ENCODE peak calls at places on chromosomes 13 and 19, in nine cellular contexts. One of them, this sample, is unnamed.

GRCh38 chr13:35912841-35913240 is 218.3 kb downstream of the DCLK1 start:
- DNase-seq in T-helper 9 cell: no peak
- DNase-seq in CD4-positive, alpha-beta T cell: no peak
- DNase-seq in anterior cingulate cortex: no peak
- DNase-seq in fibroblast of mammary gland: no peak
- DNase-seq in stimulated activated CD4-positive, alpha-beta T cell treated with anti-CD3 and anti-CD28 coated beads, Interleukin-2, amount 100 ng/mL, for 48 hours: no peak
- DNase-seq in NCI-H1694: no peak
- DNase-seq in NCI-H2171 treated with DMSO at 0.1 percent for 48 hours: no peak
- DNase-seq in left ventricle myocardium inferior: no peak
- DNase-seq in this sample: no peak

GRCh38 chr13:113411216-113412023 is 41.9 kb downstream of the ADPRHL1 start:
- DNase-seq in T-helper 9 cell: no peak
- DNase-seq in CD4-positive, alpha-beta T cell: no peak
- DNase-seq in anterior cingulate cortex: no peak
- DNase-seq in fibroblast of mammary gland: peak; percentile 99
- DNase-seq in stimulated activated CD4-positive, alpha-beta T cell treated with anti-CD3 and anti-CD28 coated beads, Interleukin-2, amount 100 ng/mL, for 48 hours: no peak
- DNase-seq in NCI-H1694: no peak
- DNase-seq in NCI-H2171 treated with DMSO at 0.1 percent for 48 hours: no peak
- DNase-seq in left ventricle myocardium inferior: peak; percentile 79
- DNase-seq in this sample: peak; percentile 89

GRCh38 chr13:112169941-112170822 is 103.2 kb downstream of the SOX1 start:
- DNase-seq in T-helper 9 cell: no peak
- DNase-seq in CD4-positive, alpha-beta T cell: no peak
- DNase-seq in anterior cingulate cortex: no peak
- DNase-seq in fibroblast of mammary gland: no peak
- DNase-seq in stimulated activated CD4-positive, alpha-beta T cell treated with anti-CD3 and anti-CD28 coated beads, Interleukin-2, amount 100 ng/mL, for 48 hours: no peak
- DNase-seq in NCI-H1694: no peak
- DNase-seq in NCI-H2171 treated with DMSO at 0.1 percent for 48 hours: no peak
- DNase-seq in left ventricle myocardium inferior: no peak
- DNase-seq in this sample: no peak

GRCh38 chr13:60645552-60646138 is 248.6 kb downstream of the TDRD3 start:
- DNase-seq in T-helper 9 cell: no peak
- DNase-seq in CD4-positive, alpha-beta T cell: no peak
- DNase-seq in anterior cingulate cortex: no peak
- DNase-seq in fibroblast of mammary gland: no peak
- DNase-seq in stimulated activated CD4-positive, alpha-beta T cell treated with anti-CD3 and anti-CD28 coated beads, Interleukin-2, amount 100 ng/mL, for 48 hours: no peak
- DNase-seq in NCI-H1694: no peak
- DNase-seq in NCI-H2171 treated with DMSO at 0.1 percent for 48 hours: no peak
- DNase-seq in left ventricle myocardium inferior: no peak
- DNase-seq in this sample: no peak

GRCh38 chr19:14514215-14514871 is 3.9 kb downstream of the DNAJB1 start:
- DNase-seq in T-helper 9 cell: no peak
- DNase-seq in CD4-positive, alpha-beta T cell: peak; percentile 50
- DNase-seq in anterior cingulate cortex: no peak
- DNase-seq in fibroblast of mammary gland: no peak
- DNase-seq in stimulated activated CD4-positive, alpha-beta T cell treated with anti-CD3 and anti-CD28 coated beads, Interleukin-2, amount 100 ng/mL, for 48 hours: no peak
- DNase-seq in NCI-H1694: no peak
- DNase-seq in NCI-H2171 treated with DMSO at 0.1 percent for 48 hours: no peak
- DNase-seq in left ventricle myocardium inferior: no peak
- DNase-seq in this sample: no peak

GRCh38 chr13:45048890-45049407 is 59.6 kb downstream of the GPALPP1 start:
- DNase-seq in T-helper 9 cell: no peak
- DNase-seq in CD4-positive, alpha-beta T cell: no peak
- DNase-seq in anterior cingulate cortex: no peak
- DNase-seq in fibroblast of mammary gland: no peak
- DNase-seq in stimulated activated CD4-positive, alpha-beta T cell treated with anti-CD3 and anti-CD28 coated beads, Interleukin-2, amount 100 ng/mL, for 48 hours: no peak
- DNase-seq in NCI-H1694: no peak
- DNase-seq in NCI-H2171 treated with DMSO at 0.1 percent for 48 hours: no peak
- DNase-seq in left ventricle myocardium inferior: no peak
- DNase-seq in this sample: no peak

GRCh38 chr19:35009424-35010415 is 9.6 kb downstream of the GRAMD1A start:
- DNase-seq in T-helper 9 cell: no peak
- DNase-seq in CD4-positive, alpha-beta T cell: no peak
- DNase-seq in anterior cingulate cortex: no peak
- DNase-seq in fibroblast of mammary gland: no peak
- DNase-seq in stimulated activated CD4-positive, alpha-beta T cell treated with anti-CD3 and anti-CD28 coated beads, Interleukin-2, amount 100 ng/mL, for 48 hours: no peak
- DNase-seq in NCI-H1694: no peak
- DNase-seq in NCI-H2171 treated with DMSO at 0.1 percent for 48 hours: no peak
- DNase-seq in left ventricle myocardium inferior: no peak
- DNase-seq in this sample: peak; percentile 75

GRCh38 chr19:17686592-17687042 is 1.5 kb downstream of the UNC13A start:
- DNase-seq in T-helper 9 cell: no peak
- DNase-seq in CD4-positive, alpha-beta T cell: no peak
- DNase-seq in anterior cingulate cortex: no peak
- DNase-seq in fibroblast of mammary gland: no peak
- DNase-seq in stimulated activated CD4-positive, alpha-beta T cell treated with anti-CD3 and anti-CD28 coated beads, Interleukin-2, amount 100 ng/mL, for 48 hours: no peak
- DNase-seq in NCI-H1694: no peak
- DNase-seq in NCI-H2171 treated with DMSO at 0.1 percent for 48 hours: peak; percentile 24
- DNase-seq in left ventricle myocardium inferior: peak; percentile 41
- DNase-seq in this sample: no peak

GRCh38 chr13:59906413-59907027 is 257.2 kb downstream of the DIAPH3 start:
- DNase-seq in T-helper 9 cell: no peak
- DNase-seq in CD4-positive, alpha-beta T cell: no peak
- DNase-seq in anterior cingulate cortex: no peak
- DNase-seq in fibroblast of mammary gland: peak; percentile 60
- DNase-seq in stimulated activated CD4-positive, alpha-beta T cell treated with anti-CD3 and anti-CD28 coated beads, Interleukin-2, amount 100 ng/mL, for 48 hours: no peak
- DNase-seq in NCI-H1694: peak; percentile 2
- DNase-seq in NCI-H2171 treated with DMSO at 0.1 percent for 48 hours: peak; percentile 65
- DNase-seq in left ventricle myocardium inferior: no peak
- DNase-seq in this sample: peak; percentile 40

GRCh38 chr13:81171065-81171647 is 830.2 kb upstream of the SPRY2 start:
- DNase-seq in T-helper 9 cell: no peak
- DNase-seq in CD4-positive, alpha-beta T cell: no peak
- DNase-seq in anterior cingulate cortex: no peak
- DNase-seq in fibroblast of mammary gland: peak; percentile 15
- DNase-seq in stimulated activated CD4-positive, alpha-beta T cell treated with anti-CD3 and anti-CD28 coated beads, Interleukin-2, amount 100 ng/mL, for 48 hours: no peak
- DNase-seq in NCI-H1694: peak; percentile 3
- DNase-seq in NCI-H2171 treated with DMSO at 0.1 percent for 48 hours: peak; percentile 43
- DNase-seq in left ventricle myocardium inferior: no peak
- DNase-seq in this sample: peak; percentile 3

GRCh38 chr13:98406475-98406874 is 170.4 kb downstream of the STK24 start:
- DNase-seq in T-helper 9 cell: no peak
- DNase-seq in CD4-positive, alpha-beta T cell: no peak
- DNase-seq in anterior cingulate cortex: no peak
- DNase-seq in fibroblast of mammary gland: no peak
- DNase-seq in stimulated activated CD4-positive, alpha-beta T cell treated with anti-CD3 and anti-CD28 coated beads, Interleukin-2, amount 100 ng/mL, for 48 hours: no peak
- DNase-seq in NCI-H1694: no peak
- DNase-seq in NCI-H2171 treated with DMSO at 0.1 percent for 48 hours: no peak
- DNase-seq in left ventricle myocardium inferior: no peak
- DNase-seq in this sample: no peak

GRCh38 chr13:89577301-89577700 is 1770.2 kb upstream of the MIR17HG start:
- DNase-seq in T-helper 9 cell: no peak
- DNase-seq in CD4-positive, alpha-beta T cell: no peak
- DNase-seq in anterior cingulate cortex: no peak
- DNase-seq in fibroblast of mammary gland: no peak
- DNase-seq in stimulated activated CD4-positive, alpha-beta T cell treated with anti-CD3 and anti-CD28 coated beads, Interleukin-2, amount 100 ng/mL, for 48 hours: no peak
- DNase-seq in NCI-H1694: no peak
- DNase-seq in NCI-H2171 treated with DMSO at 0.1 percent for 48 hours: no peak
- DNase-seq in left ventricle myocardium inferior: no peak
- DNase-seq in this sample: peak; percentile 7

GRCh38 chr13:62653371-62653770 is 1237.7 kb upstream of the PCDH20 start:
- DNase-seq in T-helper 9 cell: no peak
- DNase-seq in CD4-positive, alpha-beta T cell: no peak
- DNase-seq in anterior cingulate cortex: no peak
- DNase-seq in fibroblast of mammary gland: no peak
- DNase-seq in stimulated activated CD4-positive, alpha-beta T cell treated with anti-CD3 and anti-CD28 coated beads, Interleukin-2, amount 100 ng/mL, for 48 hours: no peak
- DNase-seq in NCI-H1694: no peak
- DNase-seq in NCI-H2171 treated with DMSO at 0.1 percent for 48 hours: no peak
- DNase-seq in left ventricle myocardium inferior: no peak
- DNase-seq in this sample: no peak

GRCh38 chr13:111461445-111462149 is 141.2 kb downstream of the TEX29 start:
- DNase-seq in T-helper 9 cell: no peak
- DNase-seq in CD4-positive, alpha-beta T cell: no peak
- DNase-seq in anterior cingulate cortex: no peak
- DNase-seq in fibroblast of mammary gland: no peak
- DNase-seq in stimulated activated CD4-positive, alpha-beta T cell treated with anti-CD3 and anti-CD28 coated beads, Interleukin-2, amount 100 ng/mL, for 48 hours: no peak
- DNase-seq in NCI-H1694: no peak
- DNase-seq in NCI-H2171 treated with DMSO at 0.1 percent for 48 hours: no peak
- DNase-seq in left ventricle myocardium inferior: no peak
- DNase-seq in this sample: no peak

GRCh38 chr19:14473915-14474578 is 1.1 kb downstream of the PTGER1 start:
- DNase-seq in T-helper 9 cell: no peak
- DNase-seq in CD4-positive, alpha-beta T cell: no peak
- DNase-seq in anterior cingulate cortex: no peak
- DNase-seq in fibroblast of mammary gland: no peak
- DNase-seq in stimulated activated CD4-positive, alpha-beta T cell treated with anti-CD3 and anti-CD28 coated beads, Interleukin-2, amount 100 ng/mL, for 48 hours: no peak
- DNase-seq in NCI-H1694: no peak
- DNase-seq in NCI-H2171 treated with DMSO at 0.1 percent for 48 hours: no peak
- DNase-seq in left ventricle myocardium inferior: no peak
- DNase-seq in this sample: no peak